ENCODE peak calls at places on chromosomes 4 and X, in ten cellular contexts. O, G, K, E, U, S, H, J, P and C are unnamed samples.

GRCh38 chrX:110847334-110847733 is 51.7 kb upstream of the CHRDL1 start:
- DNase-seq in O (no peak), G (peak), K (peak), E (no peak), U (no peak), S (peak), H (peak), J (peak), P (peak), C (peak)

GRCh38 chr4:139943277-139943676 is 210.7 kb downstream of the MAML3 start:
- DNase-seq in O (no peak), G (peak), K (no peak), E (no peak), U (no peak), S (no peak), H (no peak), J (no peak), P (no peak), C (no peak)

GRCh38 chr4:73315091-73315490 is 56.5 kb upstream of the ANKRD17 start:
- DNase-seq in O (no peak), G (no peak), K (no peak), E (no peak), U (no peak), S (no peak), H (no peak), J (no peak), P (no peak), C (no peak)

GRCh38 chr4:42397256-42397634 is at the start of gene SHISA3:
- DNase-seq in O (no peak), G (no peak), K (no peak), E (no peak), U (no peak), S (no peak), H (no peak), J (no peak), P (no peak), C (no peak)

GRCh38 chrX:95218964-95219363 is 1465.7 kb upstream of the DIAPH2 start:
- DNase-seq in O (no peak), G (no peak), K (no peak), E (no peak), U (no peak), S (no peak), H (no peak), J (no peak), P (no peak), C (no peak)

GRCh38 chrX:153342762-153343558 is 9.0 kb downstream of the ZNF275 start:
- DNase-seq in O (no peak), G (no peak), K (no peak), E (no peak), U (no peak), S (no peak), H (no peak), J (no peak), P (no peak), C (no peak)

GRCh38 chrX:46837543-46838481 is 969 bp downstream of the RP2 start:
- DNase-seq in O (no peak), G (no peak), K (peak), E (no peak), U (peak), S (peak), H (no peak), J (no peak), P (peak), C (no peak)

GRCh38 chrX:115093206-115093605 is 75.8 kb upstream of the IL13RA2 start:
- DNase-seq in O (no peak), G (no peak), K (no peak), E (no peak), U (no peak), S (peak), H (no peak), J (no peak), P (no peak), C (no peak)

GRCh38 chrX:11113731-11114130 is 2.6 kb downstream of the HCCS start:
- DNase-seq in O (no peak), G (no peak), K (no peak), E (no peak), U (no peak), S (no peak), H (no peak), J (no peak), P (no peak), C (no peak)

GRCh38 chr4:110196871-110197420 is 1.5 kb downstream of the ELOVL6 start:
- DNase-seq in O (peak), G (no peak), K (peak), E (no peak), U (peak), S (peak), H (no peak), J (peak), P (no peak), C (peak)